ENCODE peak calls at places on chromosomes 13 and 19, in ten cellular contexts. O is testis, K is body of pancreas, E is ovary, S is IMR-90, H is heart left ventricle, Y is transverse colon, P is GM12878, V is gastrocnemius medialis, X is H1. M is an unnamed sample. For H3K36me3, the result is how much of the 10 kb centered on the place peaks cover.

GRCh38 chr13:81487151-81487550 is 1146.2 kb upstream of the SPRY2 start:
- DNase-seq in O (peak), K (peak), E (no peak), S (no peak), H (no peak), Y (no peak), P (no peak), V (no peak), X (peak), M (no peak)

GRCh38 chr13:38372818-38373217 is 23.2 kb downstream of the UFM1 start:
- DNase-seq in O (no peak), K (no peak), E (no peak), S (no peak), H (no peak), Y (no peak), P (no peak), V (no peak), X (no peak), M (no peak)

GRCh38 chr13:45314822-45315221 is 26.2 kb downstream of the TPT1 start:
- DNase-seq in O (no peak), K (no peak), E (no peak), S (no peak), H (no peak), Y (no peak), P (no peak), V (no peak), X (no peak), M (no peak)

GRCh38 chr13:114099191-114099590 is 33.2 kb downstream of the RASA3 start:
- DNase-seq in O (peak), K (peak), E (peak), S (peak), H (peak), Y (peak), P (no peak), V (peak), X (no peak), M (peak)

GRCh38 chr13:46593403-46593802 is 40.4 kb downstream of the LRCH1 start:
- DNase-seq in O (no peak), K (no peak), E (no peak), S (no peak), H (no peak), Y (no peak), P (no peak), V (no peak), X (no peak), M (no peak)

GRCh38 chr19:19944583-19944880 is 43.8 kb downstream of the ZNF93 start:
- DNase-seq in O (no peak), K (no peak), E (no peak), S (no peak), H (no peak), Y (no peak), P (no peak), V (no peak), X (no peak), M (no peak)

GRCh38 chr13:33543089-33543459 is 257.5 kb upstream of the STARD13 start:
- DNase-seq in O (no peak), K (no peak), E (no peak), S (no peak), H (no peak), Y (no peak), P (no peak), V (no peak), X (no peak), M (no peak)

GRCh38 chr19:843180-843835 is 2.5 kb downstream of the PRTN3 start:
- DNase-seq in O (no peak), K (peak), E (no peak), S (no peak), H (no peak), Y (no peak), P (no peak), V (no peak), X (no peak), M (no peak)

GRCh38 chr13:100596516-100596915 is 7.9 kb upstream of the GGACT start:
- DNase-seq in O (no peak), K (no peak), E (no peak), S (no peak), H (no peak), Y (no peak), P (no peak), V (no peak), X (no peak), M (no peak)

GRCh38 chr19:23946569-23946968 is 31.9 kb downstream of the ZNF726 start:
- DNase-seq in O (no peak), K (no peak), E (no peak), S (no peak), H (no peak), Y (no peak), P (no peak), V (no peak), X (no peak), M (no peak)

GRCh38 chr19:3778899-3779723 is 7.1 kb downstream of the MATK start:
- DNase-seq in O (no peak), K (no peak), E (no peak), S (no peak), H (no peak), Y (no peak), P (no peak), V (no peak), X (no peak), M (no peak)

GRCh38 chr13:94416454-94417080 is 62.9 kb downstream of the DCT start:
- DNase-seq in O (peak), K (peak), E (no peak), S (peak), H (no peak), Y (no peak), P (no peak), V (no peak), X (peak), M (no peak)

GRCh38 chr13:43879323-43880181 is at the start of the genes CCDC122 and LACC1:
- DNase-seq in O (peak), K (peak), E (peak), S (peak), H (peak), Y (peak), P (no peak), V (peak), X (peak), M (peak)

GRCh38 chr13:20192470-20193141 is at the start of gene GJB2:
- DNase-seq in O (no peak), K (no peak), E (no peak), S (no peak), H (no peak), Y (peak), P (no peak), V (no peak), X (peak), M (peak)

GRCh38 chr19:38880076-38880881 is 2.2 kb upstream of the RINL start:
- DNase-seq in O (no peak), K (no peak), E (no peak), S (no peak), H (no peak), Y (no peak), P (no peak), V (no peak), X (no peak), M (no peak)

GRCh38 chr13:35349673-35350278 is 126.7 kb downstream of the MAB21L1 start:
- DNase-seq in O (no peak), K (no peak), E (no peak), S (no peak), H (no peak), Y (no peak), P (peak), V (no peak), X (no peak), M (no peak)

GRCh38 chr13:56718791-56719190 is 421.9 kb upstream of the PRR20A start:
- DNase-seq in O (no peak), K (no peak), E (no peak), S (no peak), H (no peak), Y (no peak), P (no peak), V (no peak), X (no peak), M (no peak)

GRCh38 chr19:46745521-46746280 is at the start of gene FKRP:
- DNase-seq in O (no peak), K (no peak), E (peak), S (no peak), H (peak), Y (no peak), P (no peak), V (no peak), X (no peak), M (peak)

GRCh38 chr19:48158210-48158790 is 11.8 kb downstream of the LIG1 start:
- DNase-seq in O (no peak), K (no peak), E (no peak), S (no peak), H (no peak), Y (no peak), P (no peak), V (no peak), X (no peak), M (no peak)

GRCh38 chr13:69296130-69296529 is 811.5 kb upstream of the ATXN8OS start:
- DNase-seq in O (no peak), K (no peak), E (no peak), S (no peak), H (no peak), Y (no peak), P (no peak), V (no peak), X (no peak), M (no peak)

GRCh38 chr13:102872131-102872530 is 26.3 kb downstream of the ERCC5 start:
- DNase-seq in O (no peak), K (no peak), E (no peak), S (no peak), H (no peak), Y (no peak), P (no peak), V (no peak), X (no peak), M (no peak)

GRCh38 chr13:57988276-57988675 is 356.7 kb downstream of the PCDH17 start:
- DNase-seq in O (no peak), K (no peak), E (no peak), S (no peak), H (no peak), Y (no peak), P (no peak), V (no peak), X (no peak), M (no peak)

GRCh38 chr13:20983386-20983785 is 78.0 kb downstream of the LATS2 start:
- DNase-seq in O (no peak), K (no peak), E (no peak), S (no peak), H (no peak), Y (no peak), P (no peak), V (no peak), X (no peak), M (no peak)

GRCh38 chr19:55171440-55171839 is 5.0 kb upstream of the DNAAF3 start:
- DNase-seq in O (no peak), K (no peak), E (no peak), S (no peak), H (no peak), Y (no peak), P (no peak), V (no peak), X (no peak), M (no peak)

GRCh38 chr19:16585808-16586476 is 13.7 kb upstream of the SLC35E1 start:
- DNase-seq in O (no peak), K (peak), E (no peak), S (peak), H (no peak), Y (peak), P (peak), V (no peak), X (no peak), M (no peak)

GRCh38 chr19:5607318-5608270 is 15.0 kb downstream of the SAFB2 start:
- DNase-seq in O (no peak), K (no peak), E (no peak), S (no peak), H (no peak), Y (no peak), P (no peak), V (no peak), X (no peak), M (no peak)

GRCh38 chr19:5608271-5608666 is 14.3 kb downstream of the SAFB2 start:
- DNase-seq in O (no peak), K (no peak), E (no peak), S (no peak), H (no peak), Y (no peak), P (no peak), V (no peak), X (no peak), M (no peak)

GRCh38 chr19:5605362-5605761 is 17.2 kb downstream of the SAFB2 start:
- DNase-seq in O (no peak), K (no peak), E (no peak), S (no peak), H (no peak), Y (no peak), P (no peak), V (no peak), X (no peak), M (no peak)

GRCh38 chr19:5600797-5601196 is 21.8 kb downstream of the SAFB2 start:
- DNase-seq in O (no peak), K (no peak), E (no peak), S (no peak), H (no peak), Y (no peak), P (no peak), V (no peak), X (no peak), M (no peak)

GRCh38 chr19:5603626-5604025 is 18.9 kb downstream of the SAFB2 start:
- DNase-seq in O (no peak), K (no peak), E (no peak), S (no peak), H (no peak), Y (no peak), P (no peak), V (no peak), X (no peak), M (no peak)
- H3K36me3 ChIP-seq in O (under half), K (under half), E (under half), S (half or more), H (half or more), Y (under half), P (under half), V (under half), X (half or more), M (half or more)

DNA sequence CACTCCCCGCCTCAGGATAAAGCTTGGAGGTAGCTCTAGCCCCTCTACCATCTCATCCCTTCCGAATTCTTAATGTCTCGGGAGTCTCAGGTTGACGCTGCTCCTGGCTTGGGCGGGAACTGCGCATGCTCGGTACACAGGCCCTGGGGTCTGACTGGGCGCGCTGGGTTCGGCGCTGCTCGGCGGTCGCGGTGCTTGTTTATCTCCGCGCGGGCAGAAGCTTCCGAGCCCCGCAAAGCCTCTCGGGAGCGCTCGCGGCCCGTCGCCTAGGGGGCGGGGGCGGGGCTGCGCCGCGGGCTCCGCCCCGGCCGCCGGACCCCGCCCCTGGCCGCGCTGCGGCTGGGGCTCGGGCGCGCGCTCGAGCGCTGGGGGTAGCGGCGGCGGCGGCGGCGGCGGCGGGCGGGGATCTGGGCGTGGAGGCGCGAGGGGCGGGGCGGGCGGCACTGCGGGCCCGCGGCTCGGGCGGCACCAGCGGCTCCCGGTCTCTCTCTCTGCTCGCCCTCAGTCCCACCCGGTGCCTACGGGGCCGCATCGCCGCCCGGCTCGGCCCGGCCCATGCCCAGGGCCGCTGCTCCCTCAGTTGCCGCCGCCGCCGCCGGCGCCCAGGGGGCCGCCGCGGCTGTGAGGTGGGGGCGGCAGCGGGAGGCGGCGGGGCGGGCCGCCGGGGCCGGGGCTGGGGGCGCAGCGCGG is at the start of gene RAP2A:
- DNase-seq in O (peak), K (peak), E (peak), S (peak), H (peak), Y (peak), P (peak), V (peak), X (peak), M (peak)
- TF ChIP-seq POLR2A in O (no peak), K (peak), E (peak), S (peak), H (no peak), Y (peak), P (peak), V (peak), X (peak), M (peak)

GRCh38 chr13:50682002-50682401 is 161.5 kb downstream of the DLEU7 start:
- DNase-seq in O (no peak), K (no peak), E (no peak), S (no peak), H (no peak), Y (no peak), P (no peak), V (no peak), X (no peak), M (no peak)

GRCh38 chr13:50679321-50679720 is 164.2 kb downstream of the DLEU7 start:
- DNase-seq in O (no peak), K (no peak), E (no peak), S (no peak), H (no peak), Y (no peak), P (no peak), V (no peak), X (no peak), M (no peak)

GRCh38 chr13:50676602-50677001 is 166.9 kb downstream of the DLEU7 start:
- DNase-seq in O (no peak), K (peak), E (no peak), S (peak), H (no peak), Y (no peak), P (no peak), V (no peak), X (no peak), M (peak)

GRCh38 chr13:50678464-50679162 is 164.9 kb downstream of the DLEU7 start:
- DNase-seq in O (peak), K (no peak), E (no peak), S (peak), H (no peak), Y (no peak), P (no peak), V (no peak), X (no peak), M (no peak)

GRCh38 chr13:50677687-50678463 is 165.6 kb downstream of the DLEU7 start:
- DNase-seq in O (peak), K (no peak), E (no peak), S (peak), H (no peak), Y (no peak), P (no peak), V (no peak), X (no peak), M (no peak)
- H3K36me3 ChIP-seq in O (under half), K (under half), E (under half), S (under half), H (under half), Y (under half), P (under half), V (under half), X (under half), M (under half)

GRCh38 chr19:49690073-49690655 is 752 bp upstream of the CPT1C start:
- DNase-seq in O (no peak), K (no peak), E (no peak), S (no peak), H (no peak), Y (no peak), P (no peak), V (no peak), X (no peak), M (no peak)

GRCh38 chr19:49687150-49687549 is 2.2 kb upstream of the ADM5 start:
- DNase-seq in O (no peak), K (no peak), E (no peak), S (no peak), H (no peak), Y (no peak), P (no peak), V (no peak), X (no peak), M (no peak)

GRCh38 chr19:49687566-49688316 is 1.7 kb upstream of the ADM5 start:
- DNase-seq in O (no peak), K (no peak), E (no peak), S (no peak), H (no peak), Y (no peak), P (no peak), V (no peak), X (no peak), M (no peak)

GRCh38 chr19:49689133-49690072 is at the start of gene ADM5:
- DNase-seq in O (no peak), K (peak), E (peak), S (no peak), H (no peak), Y (peak), P (no peak), V (peak), X (peak), M (peak)

DNA sequence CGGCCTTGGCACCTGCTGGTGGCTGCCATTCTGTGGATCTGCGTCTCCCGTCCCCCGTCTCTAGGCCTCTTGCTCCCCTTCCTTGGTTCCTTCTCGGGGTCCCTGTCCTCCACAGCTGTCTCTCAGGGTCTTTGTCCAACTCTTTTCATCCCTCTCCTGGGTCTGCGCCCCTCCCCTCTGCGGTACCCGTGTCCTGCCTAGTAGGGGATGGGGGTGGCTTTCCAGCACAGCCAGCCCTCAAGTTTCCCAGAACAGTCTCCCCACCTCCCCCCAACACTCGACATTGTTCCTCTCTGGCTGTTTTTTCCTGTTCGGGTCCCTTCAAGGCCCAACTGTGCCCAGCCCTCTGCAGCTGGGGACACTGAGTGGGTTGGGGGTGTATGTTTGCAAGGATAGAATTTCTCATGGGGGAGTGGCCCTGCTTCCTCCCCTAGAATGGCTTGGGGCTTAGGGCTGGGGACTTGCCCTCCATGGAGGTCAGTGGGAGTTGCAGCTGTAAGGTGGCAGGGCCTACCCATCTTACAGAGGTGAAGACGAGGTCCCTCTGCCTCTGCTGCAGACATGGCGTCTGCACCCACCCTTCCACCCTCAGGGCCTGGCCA is 762 bp upstream of the ADM5 start:
- DNase-seq in O (no peak), K (no peak), E (no peak), S (no peak), H (no peak), Y (no peak), P (no peak), V (no peak), X (peak), M (no peak)
- TF ChIP-seq POLR2A in O (no peak), K (no peak), E (no peak), S (no peak), H (no peak), Y (no peak), P (no peak), V (no peak), X (no peak), M (no peak)

DNA sequence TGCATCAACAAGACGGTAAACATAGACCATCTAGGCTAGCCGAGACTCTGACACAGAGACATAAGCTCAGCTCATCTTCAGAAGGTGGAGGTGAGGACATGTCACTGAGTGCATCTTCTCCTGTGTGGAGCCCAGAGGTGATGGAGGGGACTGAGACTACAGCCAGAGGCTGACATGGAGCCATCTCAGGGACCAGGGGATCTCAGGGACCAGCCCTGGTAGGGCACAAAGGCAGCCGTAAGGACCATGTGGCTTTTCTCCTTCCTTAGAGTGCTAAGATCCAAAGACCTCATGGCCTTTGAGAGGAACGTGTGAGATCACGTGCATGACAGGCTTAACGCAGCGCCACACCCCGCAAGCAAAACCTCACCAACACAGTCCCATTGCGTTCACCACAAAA is 126.9 kb downstream of the RAB20 start:
- DNase-seq in O (no peak), K (no peak), E (no peak), S (no peak), H (no peak), Y (no peak), P (no peak), V (no peak), X (no peak), M (no peak)
- H3K36me3 ChIP-seq in O (under half), K (under half), E (under half), S (half or more), H (under half), Y (under half), P (under half), V (under half), X (under half), M (under half)

GRCh38 chr19:6060600-6061391 is 49.5 kb downstream of the RFX2 start:
- DNase-seq in O (peak), K (no peak), E (peak), S (peak), H (peak), Y (no peak), P (no peak), V (no peak), X (no peak), M (no peak)
- TF ChIP-seq POLR2A in O (no peak), K (no peak), E (no peak), S (no peak), H (no peak), Y (no peak), P (no peak), V (no peak), X (no peak), M (no peak)

GRCh38 chr13:98374750-98375149 is 197.7 kb upstream of the RNF113B start:
- DNase-seq in O (no peak), K (no peak), E (no peak), S (no peak), H (no peak), Y (no peak), P (no peak), V (no peak), X (no peak), M (no peak)
- H3K36me3 ChIP-seq in O (under half), K (under half), E (under half), S (under half), H (under half), Y (under half), P (under half), V (under half), X (under half), M (under half)

GRCh38 chr19:42601811-42602443 is 7.2 kb upstream of the CEACAM8 start:
- DNase-seq in O (no peak), K (no peak), E (no peak), S (peak), H (no peak), Y (no peak), P (no peak), V (no peak), X (no peak), M (no peak)

GRCh38 chr19:42606660-42607351 is 12.1 kb upstream of the CEACAM8 start:
- DNase-seq in O (peak), K (peak), E (no peak), S (peak), H (no peak), Y (peak), P (no peak), V (no peak), X (peak), M (peak)
- TF ChIP-seq POLR2A in O (no peak), K (no peak), E (no peak), S (no peak), H (no peak), Y (no peak), P (no peak), V (no peak), X (no peak), M (no peak)

M was measured in thyroid gland.